ENCODE peak calls at places on chromosomes 11 and 22, in eight cellular contexts. One of them, this sample, is unnamed.

GRCh38 chr11:65316979-65317786 is 2.5 kb downstream of the CDC42EP2 start:
- DNase-seq in head of caudate nucleus: no peak
- DNase-seq in BE2C: no peak
- DNase-seq in neuronal stem cell: no peak
- DNase-seq in psoas muscle: peak
- DNase-seq in uterus: peak
- DNase-seq in KG1: no peak
- DNase-seq in AG20443: peak
- DNase-seq in this sample: no peak

GRCh38 chr22:16601437-16602223 is 9.0 kb upstream of the CCT8L2 start:
- DNase-seq in head of caudate nucleus: no peak
- DNase-seq in BE2C: no peak
- DNase-seq in neuronal stem cell: no peak
- DNase-seq in psoas muscle: no peak
- DNase-seq in uterus: peak
- DNase-seq in KG1: no peak
- DNase-seq in AG20443: peak
- DNase-seq in this sample: no peak

GRCh38 chr11:70104419-70104818 is 26.3 kb downstream of the ANO1 start:
- DNase-seq in head of caudate nucleus: no peak
- DNase-seq in BE2C: peak
- DNase-seq in neuronal stem cell: no peak
- DNase-seq in psoas muscle: peak
- DNase-seq in uterus: peak
- DNase-seq in KG1: no peak
- DNase-seq in AG20443: no peak
- DNase-seq in this sample: peak

GRCh38 chr11:71301858-71302533 is 49.6 kb upstream of the SHANK2 start:
- DNase-seq in head of caudate nucleus: no peak
- DNase-seq in BE2C: no peak
- DNase-seq in neuronal stem cell: no peak
- DNase-seq in psoas muscle: no peak
- DNase-seq in uterus: no peak
- DNase-seq in KG1: no peak
- DNase-seq in AG20443: no peak
- DNase-seq in this sample: no peak

GRCh38 chr11:129815596-129816461 is at the start of gene TMEM45B:
- DNase-seq in head of caudate nucleus: no peak
- DNase-seq in BE2C: peak
- DNase-seq in neuronal stem cell: no peak
- DNase-seq in psoas muscle: no peak
- DNase-seq in uterus: no peak
- DNase-seq in KG1: no peak
- DNase-seq in AG20443: no peak
- DNase-seq in this sample: no peak

GRCh38 chr22:39514373-39514973 is 5.9 kb upstream of the ATF4 start:
- DNase-seq in head of caudate nucleus: peak
- DNase-seq in BE2C: peak
- DNase-seq in neuronal stem cell: no peak
- DNase-seq in psoas muscle: no peak
- DNase-seq in uterus: peak
- DNase-seq in KG1: peak
- DNase-seq in AG20443: peak
- DNase-seq in this sample: no peak

GRCh38 chr11:62918531-62918930 is 2.6 kb downstream of the CHRM1 start:
- DNase-seq in head of caudate nucleus: no peak
- DNase-seq in BE2C: peak
- DNase-seq in neuronal stem cell: no peak
- DNase-seq in psoas muscle: no peak
- DNase-seq in uterus: no peak
- DNase-seq in KG1: no peak
- DNase-seq in AG20443: no peak
- DNase-seq in this sample: no peak

GRCh38 chr11:29227816-29228215 is 789.0 kb downstream of the KCNA4 start:
- DNase-seq in head of caudate nucleus: no peak
- DNase-seq in BE2C: no peak
- DNase-seq in neuronal stem cell: no peak
- DNase-seq in psoas muscle: no peak
- DNase-seq in uterus: no peak
- DNase-seq in KG1: no peak
- DNase-seq in AG20443: peak
- DNase-seq in this sample: no peak

GRCh38 chr11:90229791-90230190 is 6.9 kb upstream of the CHORDC1 start:
- DNase-seq in head of caudate nucleus: no peak
- DNase-seq in BE2C: no peak
- DNase-seq in neuronal stem cell: no peak
- DNase-seq in psoas muscle: no peak
- DNase-seq in uterus: no peak
- DNase-seq in KG1: no peak
- DNase-seq in AG20443: no peak
- DNase-seq in this sample: no peak

GRCh38 chr22:42633013-42633412 is 7.4 kb downstream of the ATP5MGL start:
- DNase-seq in head of caudate nucleus: no peak
- DNase-seq in BE2C: no peak
- DNase-seq in neuronal stem cell: no peak
- DNase-seq in psoas muscle: no peak
- DNase-seq in uterus: no peak
- DNase-seq in KG1: no peak
- DNase-seq in AG20443: no peak
- DNase-seq in this sample: no peak

GRCh38 chr22:21448627-21449416 is 18.4 kb upstream of the TMEM191C start:
- DNase-seq in head of caudate nucleus: peak
- DNase-seq in BE2C: no peak
- DNase-seq in neuronal stem cell: no peak
- DNase-seq in psoas muscle: peak
- DNase-seq in uterus: no peak
- DNase-seq in KG1: no peak
- DNase-seq in AG20443: no peak
- DNase-seq in this sample: peak

GRCh38 chr11:36167729-36168128 is 121.5 kb downstream of the COMMD9 start:
- DNase-seq in head of caudate nucleus: no peak
- DNase-seq in BE2C: no peak
- DNase-seq in neuronal stem cell: no peak
- DNase-seq in psoas muscle: no peak
- DNase-seq in uterus: no peak
- DNase-seq in KG1: no peak
- DNase-seq in AG20443: no peak
- DNase-seq in this sample: no peak

GRCh38 chr22:28183078-28183870 is 264.2 kb upstream of the PITPNB start:
- DNase-seq in head of caudate nucleus: no peak
- DNase-seq in BE2C: no peak
- DNase-seq in neuronal stem cell: no peak
- DNase-seq in psoas muscle: no peak
- DNase-seq in uterus: no peak
- DNase-seq in KG1: no peak
- DNase-seq in AG20443: no peak
- DNase-seq in this sample: no peak

GRCh38 chr11:48058064-48058463 is 77.7 kb downstream of the PTPRJ start:
- DNase-seq in head of caudate nucleus: no peak
- DNase-seq in BE2C: no peak
- DNase-seq in neuronal stem cell: no peak
- DNase-seq in psoas muscle: no peak
- DNase-seq in uterus: no peak
- DNase-seq in KG1: no peak
- DNase-seq in AG20443: no peak
- DNase-seq in this sample: no peak

GRCh38 chr11:45527898-45528297 is 137.5 kb downstream of the CHST1 start:
- DNase-seq in head of caudate nucleus: peak
- DNase-seq in BE2C: no peak
- DNase-seq in neuronal stem cell: no peak
- DNase-seq in psoas muscle: no peak
- DNase-seq in uterus: no peak
- DNase-seq in KG1: no peak
- DNase-seq in AG20443: no peak
- DNase-seq in this sample: no peak

GRCh38 chr11:62433141-62433543 is 14.3 kb downstream of the SCGB1A1 start:
- DNase-seq in head of caudate nucleus: no peak
- DNase-seq in BE2C: no peak
- DNase-seq in neuronal stem cell: no peak
- DNase-seq in psoas muscle: no peak
- DNase-seq in uterus: no peak
- DNase-seq in KG1: no peak
- DNase-seq in AG20443: no peak
- DNase-seq in this sample: no peak

GRCh38 chr22:19178065-19178658 is 374 bp downstream of the SLC25A1 start:
- DNase-seq in head of caudate nucleus: no peak
- DNase-seq in BE2C: peak
- DNase-seq in neuronal stem cell: peak
- DNase-seq in psoas muscle: peak
- DNase-seq in uterus: no peak
- DNase-seq in KG1: no peak
- DNase-seq in AG20443: peak
- DNase-seq in this sample: no peak

GRCh38 chr11:88420165-88420781 is 82.7 kb upstream of the CTSC start:
- DNase-seq in head of caudate nucleus: no peak
- DNase-seq in BE2C: no peak
- DNase-seq in neuronal stem cell: no peak
- DNase-seq in psoas muscle: no peak
- DNase-seq in uterus: peak
- DNase-seq in KG1: peak
- DNase-seq in AG20443: peak
- DNase-seq in this sample: peak

GRCh38 chr22:38482662-38483308 is 14.9 kb downstream of the KDELR3 start:
- DNase-seq in head of caudate nucleus: no peak
- DNase-seq in BE2C: no peak
- DNase-seq in neuronal stem cell: no peak
- DNase-seq in psoas muscle: no peak
- DNase-seq in uterus: no peak
- DNase-seq in KG1: no peak
- DNase-seq in AG20443: no peak
- DNase-seq in this sample: no peak

GRCh38 chr11:64219755-64220154 is 6.2 kb downstream of the TRPT1 start:
- DNase-seq in head of caudate nucleus: no peak
- DNase-seq in BE2C: no peak
- DNase-seq in neuronal stem cell: no peak
- DNase-seq in psoas muscle: no peak
- DNase-seq in uterus: no peak
- DNase-seq in KG1: no peak
- DNase-seq in AG20443: no peak
- DNase-seq in this sample: no peak

GRCh38 chr11:59560290-59560701 is 49.0 kb downstream of the OR4D9 start:
- DNase-seq in head of caudate nucleus: peak
- DNase-seq in BE2C: peak
- DNase-seq in neuronal stem cell: peak
- DNase-seq in psoas muscle: peak
- DNase-seq in uterus: peak
- DNase-seq in KG1: peak
- DNase-seq in AG20443: peak
- DNase-seq in this sample: peak